ENCODE peak calls at places on chromosomes 11 and 22, in ten cellular contexts. J, B, T, R, U, L, K, O, Y and H are unnamed samples.

GRCh38 chr11:131884461-131885073 is 514.2 kb downstream of the NTM start:
- DNase-seq in Y (no peak), L (no peak), U (no peak), K (no peak), J (peak; percentile 78), O (no peak), T (no peak), B (no peak), R (no peak), H (no peak)

GRCh38 chr11:76365038-76365679 is 15.8 kb downstream of the THAP12 start:
- DNase-seq in O (no peak), Y (no peak), U (no peak), B (no peak), K (no peak), R (no peak), T (no peak), L (no peak), J (no peak), H (no peak)

GRCh38 chr22:26447594-26448329 is 18.7 kb downstream of the ASPHD2 start:
- DNase-seq in L (no peak), B (no peak), U (no peak), R (no peak), T (no peak), Y (no peak), K (no peak), O (no peak), J (no peak), H (no peak)

GRCh38 chr22:44191036-44191454 is 10.3 kb downstream of the PARVG start:
- DNase-seq in T (peak; percentile 16), O (no peak), B (no peak), U (no peak), K (no peak), Y (no peak), L (no peak), J (peak; percentile 7), R (no peak), H (no peak)

GRCh38 chr11:113505541-113506375 is 30.6 kb upstream of the DRD2 start:
- DNase-seq in B (no peak), J (peak; percentile 16), K (peak; percentile 31), L (peak; percentile 23), O (no peak), U (peak; percentile 52), T (peak; percentile 71), Y (no peak), R (no peak), H (no peak)

GRCh38 chr11:88631497-88631896 is 294.0 kb upstream of the CTSC start:
- DNase-seq in O (no peak), K (no peak), L (no peak), R (no peak), Y (no peak), U (no peak), B (no peak), T (no peak), J (no peak), H (no peak)

GRCh38 chr11:115912484-115912945 is 408.3 kb upstream of the CADM1 start:
- DNase-seq in O (no peak), K (no peak), L (peak; percentile 82), J (peak; percentile 50), U (no peak), B (no peak), Y (peak; percentile 75), T (no peak), R (no peak), H (no peak)

GRCh38 chr22:49048591-49048990 is 779.1 kb downstream of the BRD1 start:
- DNase-seq in B (no peak), R (no peak), K (no peak), Y (no peak), O (no peak), T (no peak), L (no peak), U (no peak), J (no peak), H (no peak)

GRCh38 chr22:28154856-28155255 is 235.8 kb upstream of the PITPNB start:
- DNase-seq in L (no peak), B (no peak), U (no peak), J (no peak), T (no peak), K (no peak), R (no peak), O (no peak), Y (no peak), H (no peak)

GRCh38 chr11:117470576-117470975 is 142.9 kb downstream of the CEP164 start:
- DNase-seq in O (no peak), L (no peak), B (no peak), R (no peak), K (no peak), U (no peak), T (no peak), Y (no peak), J (no peak), H (no peak)

GRCh38 chr11:116582621-116583020 is 190.2 kb downstream of the BUD13 start:
- DNase-seq in O (no peak), U (no peak), Y (no peak), J (no peak), T (no peak), R (no peak), L (no peak), B (no peak), K (no peak), H (no peak)

GRCh38 chr22:40044870-40045834 is 50.4 kb downstream of the FAM83F start:
- DNase-seq in B (no peak), Y (peak; percentile 40), L (peak; percentile 52), K (peak; percentile 42), T (peak; percentile 45), O (no peak), U (peak; percentile 70), J (no peak), R (peak; percentile 72), H (no peak)

GRCh38 chr22:42388130-42388797 is 43.9 kb downstream of the NFAM1 start:
- DNase-seq in L (no peak), O (no peak), R (no peak), K (peak; percentile 34), U (peak; percentile 87), B (no peak), J (no peak), T (no peak), Y (peak; percentile 92), H (no peak)